ENCODE peak calls at places on chromosomes 11 and 22, in four cellular contexts. M is left ventricle myocardium inferior, O is K562, X is small intestine. S is an unnamed sample.

GRCh38 chr22:28506207-28506606 is 173.4 kb downstream of the TTC28 start:
- DNase-seq in M (no peak), X (no peak), O (no peak), S (no peak)

GRCh38 chr22:21038405-21038804 is 6.0 kb upstream of the SLC7A4 start:
- DNase-seq in O (no peak), M (no peak), X (no peak), S (no peak)

GRCh38 chr11:118530180-118530682 is 761 bp upstream of the TMEM25 start:
- DNase-seq in O (peak), M (no peak), X (peak), S (no peak)

GRCh38 chr11:112583246-112583893 is 322.7 kb upstream of the PLET1 start:
- DNase-seq in M (no peak), X (no peak), O (no peak), S (no peak)

GRCh38 chr11:134202661-134203060 is 21.1 kb downstream of the NCAPD3 start:
- DNase-seq in M (no peak), X (no peak), O (no peak), S (no peak)

GRCh38 chr22:48678171-48679135 is 1149.2 kb downstream of the BRD1 start:
- DNase-seq in O (no peak), M (peak), X (no peak), S (no peak)

GRCh38 chr11:82458147-82458546 is 275.5 kb downstream of the FAM181B start:
- DNase-seq in O (no peak), M (no peak), X (no peak), S (no peak)

GRCh38 chr11:124656759-124657627 is 16.5 kb downstream of the SIAE start:
- DNase-seq in O (no peak), X (no peak), M (no peak), S (no peak)

GRCh38 chr11:37929100-37929649 is 1331.1 kb upstream of the RAG2 start:
- DNase-seq in O (no peak), M (no peak), X (no peak), S (no peak)

GRCh38 chr22:27987557-27987956 is 68.5 kb upstream of the PITPNB start:
- DNase-seq in O (no peak), X (no peak), M (no peak), S (no peak)

GRCh38 chr11:44067266-44067665 is 1.2 kb downstream of the ACCS start:
- DNase-seq in M (no peak), O (no peak), X (no peak), S (no peak)

GRCh38 chr22:36759481-36760159 is 16.3 kb downstream of the IFT27 start:
- DNase-seq in O (no peak), X (no peak), M (no peak), S (no peak)

GRCh38 chr11:60428517-60428916 is 855 bp upstream of the MS4A5 start:
- DNase-seq in M (no peak), X (no peak), O (no peak), S (no peak)

GRCh38 chr11:120952503-120953229 is 71.2 kb upstream of the TBCEL start:
- DNase-seq in O (peak), X (peak), M (peak), S (peak)

GRCh38 chr22:24101966-24102365 is 79.3 kb upstream of the SUSD2 start:
- DNase-seq in O (no peak), M (no peak), X (no peak), S (no peak)

GRCh38 chr22:25196326-25196725 is 3.3 kb upstream of the CRYBB3 start:
- DNase-seq in O (no peak), X (no peak), M (no peak), S (no peak)

GRCh38 chr11:65776710-65777141 is 4.0 kb downstream of the AP5B1 start:
- DNase-seq in M (no peak), O (no peak), X (no peak), S (no peak)

GRCh38 chr11:88320149-88320559 is 17.4 kb downstream of the CTSC start:
- DNase-seq in O (no peak), M (no peak), X (no peak), S (no peak)

GRCh38 chr11:2144549-2145220 is 5.5 kb upstream of the IGF2 start:
- DNase-seq in O (no peak), M (no peak), X (no peak), S (no peak)

GRCh38 chr11:69718912-69719311 is 15.1 kb upstream of the FGF19 start:
- DNase-seq in X (no peak), M (no peak), O (no peak), S (no peak)

GRCh38 chr11:64084962-64085710 is 49.4 kb downstream of the FLRT1 start:
- DNase-seq in X (no peak), M (no peak), O (no peak), S (no peak)

GRCh38 chr11:114909866-114910265 is 231.5 kb downstream of the NXPE2 start:
- DNase-seq in M (no peak), X (no peak), O (no peak), S (no peak)

GRCh38 chr11:118000067-118000849 is 14.1 kb downstream of the IL10RA start:
- DNase-seq in X (no peak), O (no peak), M (no peak), S (no peak)

GRCh38 chr22:17823226-17823625 is 49.0 kb upstream of the BID start:
- DNase-seq in X (no peak), O (no peak), M (no peak), S (no peak)

GRCh38 chr22:46153930-46154329 is 3.6 kb downstream of the PPARA start:
- DNase-seq in M (no peak), X (no peak), O (no peak), S (no peak)

GRCh38 chr11:65764434-65764833 is 16.3 kb downstream of the AP5B1 start:
- DNase-seq in X (no peak), M (no peak), O (no peak), S (no peak)

GRCh38 chr22:30867746-30868662 is 100.6 kb downstream of the MORC2 start:
- DNase-seq in O (no peak), M (no peak), X (no peak), S (no peak)

GRCh38 chr11:27693398-27693797 is 6.9 kb downstream of the BDNF start:
- DNase-seq in M (no peak), X (no peak), O (no peak), S (no peak)

GRCh38 chr11:134153147-134153905 is 70.4 kb downstream of the NCAPD3 start:
- DNase-seq in M (no peak), O (no peak), X (no peak), S (no peak)

GRCh38 chr11:73654482-73655021 is 8.2 kb downstream of the PLEKHB1 start:
- DNase-seq in O (no peak), X (no peak), M (no peak), S (no peak)

GRCh38 chr11:123833095-123833494 is 26.9 kb upstream of the OR6M1 start:
- DNase-seq in M (no peak), X (no peak), O (no peak), S (no peak)

GRCh38 chr11:76208829-76209670 is 2.7 kb upstream of the WNT11 start:
- DNase-seq in O (no peak), X (peak), M (peak), S (peak)

GRCh38 chr11:33368931-33369330 is 111.8 kb downstream of the HIPK3 start:
- DNase-seq in M (no peak), O (no peak), X (no peak), S (no peak)

DNA sequence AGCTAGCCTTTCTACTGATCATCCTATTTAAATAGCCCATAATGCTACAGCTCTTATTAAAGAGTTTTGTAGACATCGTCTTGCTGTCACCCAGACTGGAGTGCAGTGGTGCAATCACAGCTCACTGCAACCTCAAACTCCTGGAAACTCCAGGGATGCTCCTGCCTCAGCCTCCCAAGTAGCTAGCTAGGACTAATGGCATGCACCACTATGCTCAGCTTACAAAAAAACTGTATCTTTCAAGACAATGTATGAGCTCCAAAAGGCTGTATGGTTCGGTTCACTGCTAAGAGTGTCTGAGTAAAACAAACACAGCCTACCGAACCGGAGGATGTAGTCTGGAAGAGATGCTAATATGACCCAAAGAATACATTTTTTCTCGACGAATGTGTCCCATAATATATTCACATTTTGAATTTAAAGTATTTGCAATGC is 2.6 kb downstream of the TAF1D start:
- DNase-seq in X (no peak), O (no peak), M (no peak), S (no peak)
- H3K27ac ChIP-seq in X (no peak), O (peak), M (no peak), S (peak)

DNA sequence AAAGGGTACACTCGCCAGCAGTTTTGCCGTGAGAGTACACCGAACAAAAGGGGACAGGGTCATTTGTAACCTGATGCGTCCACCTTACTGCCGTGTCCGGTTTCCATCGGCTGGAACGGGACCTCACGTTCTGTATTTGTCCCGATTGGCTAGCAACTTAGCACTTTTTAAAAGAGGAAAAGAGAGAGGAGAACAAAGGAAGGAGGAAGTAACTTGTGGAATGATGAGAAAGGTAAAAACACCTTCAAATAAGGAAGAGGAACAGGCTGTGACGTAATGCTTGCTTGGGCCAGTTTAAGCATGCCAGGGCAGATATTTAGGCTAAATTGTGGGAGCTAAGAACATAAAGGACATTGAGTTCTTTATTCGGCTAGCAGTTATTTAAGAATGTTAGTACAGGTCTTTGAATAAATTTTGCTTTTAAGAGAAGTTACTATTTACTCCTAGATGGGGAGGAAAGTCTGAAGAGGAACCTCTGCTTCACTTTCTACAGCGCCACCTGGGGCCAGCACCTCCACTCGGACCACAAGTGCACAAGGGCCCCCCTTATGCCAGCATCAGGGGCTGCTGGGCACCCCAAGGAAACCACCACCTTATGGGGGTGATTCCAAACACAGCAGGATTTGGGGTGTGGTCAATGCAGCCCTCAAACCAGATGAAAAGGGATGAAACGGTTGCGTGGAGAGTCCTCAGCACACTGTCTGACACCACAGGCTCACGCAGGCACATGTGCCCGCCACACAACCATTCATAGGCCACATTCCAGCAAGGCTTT is 5.8 kb downstream of the ARSA start:
- DNase-seq in X (no peak), M (no peak), O (no peak), S (peak)
- H3K4me3 ChIP-seq in X (no peak), M (peak), O (no peak), S (peak)

DNA sequence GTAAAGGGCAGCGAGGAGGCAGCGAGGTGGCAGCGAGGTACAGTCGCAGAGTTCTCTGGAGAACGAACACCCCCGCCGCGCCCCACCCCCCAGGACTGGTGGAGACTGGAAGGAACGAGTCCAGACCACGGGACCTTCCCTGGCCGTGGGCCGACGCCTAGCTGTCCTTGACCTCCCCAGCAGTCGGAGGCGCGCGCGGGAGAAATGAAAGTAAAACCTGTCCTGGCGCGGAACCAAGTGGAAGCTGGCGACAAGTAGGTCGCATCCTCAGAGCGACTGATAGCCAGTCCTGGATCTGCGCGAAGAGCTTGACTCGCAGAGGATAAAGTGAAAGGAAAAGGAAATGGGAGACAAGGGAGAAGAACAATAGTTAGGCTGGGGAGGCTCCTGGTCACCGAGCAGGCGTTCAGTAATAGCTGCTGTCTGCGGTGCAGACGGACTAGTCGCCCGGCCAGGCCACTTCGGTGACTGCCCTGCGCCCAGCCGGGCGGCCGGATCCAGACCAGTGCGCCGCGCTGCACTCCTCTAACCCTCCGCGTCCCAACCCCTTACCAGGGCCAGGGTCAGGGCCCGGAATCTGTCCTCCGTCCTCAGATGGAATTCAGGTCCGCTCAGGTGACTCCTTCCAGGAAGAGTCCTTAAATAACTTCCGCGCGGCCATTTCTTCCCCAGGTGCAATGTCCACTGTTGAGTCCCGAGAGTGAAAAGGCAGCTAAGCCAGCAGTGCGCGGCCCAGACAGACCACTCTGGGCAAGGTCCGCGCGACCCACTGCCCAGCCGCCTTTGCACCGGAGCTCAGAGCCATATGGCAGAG is 1.9 kb upstream of the ADM start:
- DNase-seq in X (peak), O (peak), M (peak), S (peak)
- H3K27ac ChIP-seq in X (peak), O (no peak), M (peak), S (peak)

DNA sequence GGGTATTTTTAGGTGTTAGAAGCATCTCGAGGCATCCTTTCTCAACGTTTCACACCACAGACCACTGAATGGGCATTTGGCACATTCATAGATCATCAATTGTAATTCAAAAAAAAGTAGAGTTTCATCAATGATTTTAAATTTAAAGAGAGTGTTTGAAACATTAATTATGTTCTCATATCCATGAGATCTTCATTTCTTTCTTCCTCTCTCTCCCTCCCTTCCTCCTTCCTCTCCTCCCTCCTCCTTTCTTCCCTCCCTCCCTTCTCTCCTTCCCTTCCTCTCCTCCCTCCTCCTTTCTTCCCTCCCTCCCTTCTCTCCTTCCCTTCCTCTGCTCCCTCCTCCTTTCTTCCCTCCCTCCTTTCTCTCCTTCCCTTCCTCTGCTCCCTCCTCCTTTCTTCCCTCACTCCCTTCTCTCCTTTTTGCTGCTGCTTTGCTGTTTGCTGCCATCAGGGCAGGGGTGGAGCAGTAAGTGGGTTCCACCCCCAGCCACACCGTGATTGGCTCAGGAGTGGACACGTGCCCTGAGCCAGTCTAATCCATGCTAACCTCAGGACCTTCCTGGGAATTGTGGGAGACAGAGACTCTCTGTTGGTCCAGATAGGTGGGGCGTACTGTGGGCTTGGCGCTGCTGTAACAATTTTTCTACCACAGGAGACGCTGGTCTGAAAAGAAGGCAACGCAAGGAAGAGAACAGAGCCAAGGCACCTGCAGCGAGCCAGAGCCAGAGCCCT is 33.8 kb upstream of the APOBEC3A start:
- DNase-seq in O (peak), M (peak), X (peak), S (no peak)
- H3K4me3 ChIP-seq in O (peak), M (peak), X (no peak), S (no peak)

GRCh38 chr11:86905252-86905651 is 49.9 kb downstream of the FZD4 start:
- DNase-seq in M (no peak), X (no peak), O (no peak), S (no peak)
- H3K27ac ChIP-seq in M (no peak), X (no peak), O (no peak), S (no peak)